ENCODE peak calls at places on chromosome 1, in nine cellular contexts. X, R, O, V, N, E, I, Y and H are unnamed samples.

GRCh38 chr1:56958526-56958925 is 7.3 kb downstream of the C8B start:
- DNase-seq in V (peak), Y (peak), R (no peak), I (no peak), E (no peak), N (no peak), X (no peak), O (no peak), H (no peak)

GRCh38 chr1:9010781-9011323 is 15.4 kb downstream of the SLC2A7 start:
- DNase-seq in E (peak), X (no peak), O (no peak), Y (no peak), I (no peak), N (peak), V (no peak), R (no peak), H (no peak)

GRCh38 chr1:68819190-68819829 is 322.4 kb upstream of the DEPDC1 start:
- DNase-seq in Y (peak), E (no peak), R (no peak), N (no peak), O (no peak), V (peak), X (no peak), I (no peak), H (peak)

GRCh38 chr1:15229569-15230170 is 17.4 kb upstream of the FHAD1 start:
- DNase-seq in O (no peak), X (no peak), Y (no peak), I (no peak), E (no peak), N (no peak), V (no peak), R (no peak), H (no peak)

GRCh38 chr1:42943166-42943565 is 15.5 kb downstream of the SLC2A1 start:
- DNase-seq in X (no peak), I (no peak), V (no peak), Y (no peak), N (no peak), R (no peak), E (no peak), O (no peak), H (no peak)

GRCh38 chr1:52927219-52928082 is at the start of gene SCP2:
- DNase-seq in E (peak), V (peak), I (peak), O (peak), R (peak), N (peak), Y (peak), X (peak), H (peak)

GRCh38 chr1:13228343-13228781 is 2.4 kb upstream of the PRAMEF18 start:
- DNase-seq in X (peak), O (peak), I (no peak), N (no peak), Y (no peak), V (no peak), E (no peak), R (no peak), H (peak)

GRCh38 chr1:179955318-179955638 is 668 bp downstream of the CEP350 start:
- DNase-seq in I (no peak), R (no peak), V (peak), O (no peak), X (no peak), E (no peak), Y (peak), N (peak), H (peak)

GRCh38 chr1:79711001-79711431 is 704.5 kb upstream of the ADGRL4 start:
- DNase-seq in X (no peak), R (no peak), O (no peak), I (no peak), N (peak), V (peak), E (no peak), Y (peak), H (no peak)

GRCh38 chr1:245804696-245805095 is 649.9 kb downstream of the KIF26B start:
- DNase-seq in X (no peak), V (no peak), R (no peak), E (no peak), Y (no peak), I (no peak), N (no peak), O (no peak), H (no peak)

GRCh38 chr1:32703479-32704291 is 1.1 kb upstream of the SYNC start:
- DNase-seq in X (peak), N (no peak), O (peak), V (peak), R (no peak), I (no peak), Y (peak), E (no peak), H (no peak)

GRCh38 chr1:91864017-91864700 is 21.8 kb downstream of the TGFBR3 start:
- DNase-seq in O (no peak), R (no peak), N (peak), V (peak), X (no peak), Y (peak), I (no peak), E (no peak), H (no peak)

GRCh38 chr1:232553050-232553754 is 76.7 kb downstream of the SIPA1L2 start:
- DNase-seq in I (no peak), Y (peak), X (no peak), N (peak), O (peak), R (no peak), V (no peak), E (peak), H (no peak)

GRCh38 chr1:70685300-70686286 is 274.5 kb downstream of the CTH start:
- DNase-seq in R (no peak), O (peak), V (peak), X (peak), E (no peak), I (no peak), Y (peak), N (peak), H (peak)

GRCh38 chr1:156475568-156476500 is 24.7 kb downstream of the MEF2D start:
- DNase-seq in N (no peak), O (peak), E (peak), R (no peak), X (peak), Y (peak), V (peak), I (peak), H (peak)

GRCh38 chr1:43822040-43822439 is 111.6 kb upstream of the ARTN start:
- DNase-seq in R (no peak), Y (peak), N (peak), O (no peak), V (peak), E (no peak), I (no peak), X (no peak), H (no peak)

GRCh38 chr1:201649776-201650607 is 111.1 kb downstream of the NAV1 start:
- DNase-seq in R (no peak), Y (peak), X (peak), O (peak), V (peak), E (peak), I (peak), N (no peak), H (peak)

GRCh38 chr1:163155606-163156005 is 47.1 kb downstream of the RGS5 start:
- DNase-seq in I (no peak), X (no peak), O (no peak), N (no peak), E (no peak), V (no peak), Y (no peak), R (no peak), H (no peak)

GRCh38 chr1:28973850-28974841 is 59.8 kb downstream of the EPB41 start:
- DNase-seq in N (no peak), I (no peak), Y (peak), V (peak), O (no peak), R (no peak), E (no peak), X (no peak), H (no peak)

GRCh38 chr1:168362991-168363390 is 82.3 kb downstream of the TBX19 start:
- DNase-seq in X (no peak), I (no peak), O (no peak), E (no peak), R (no peak), V (no peak), N (no peak), Y (no peak), H (no peak)

GRCh38 chr1:110872745-110873435 is at the start of gene CD53:
- DNase-seq in N (no peak), O (no peak), E (no peak), X (no peak), R (no peak), I (no peak), Y (no peak), V (no peak), H (no peak)

GRCh38 chr1:231369282-231369681 is 31.2 kb downstream of the SPRTN start:
- DNase-seq in R (no peak), N (no peak), V (no peak), I (no peak), X (peak), E (no peak), O (no peak), Y (no peak), H (no peak)